ENCODE peak calls at places on chromosomes 3 and 15, in six cellular contexts. G is CD4-positive, CD25-positive, alpha-beta regulatory T cell; C is DND-41; D is A549; Q is right cardiac atrium; U is psoas muscle. I is an unnamed sample.

GRCh38 chr3:61796088-61796680 is 234.8 kb downstream of the PTPRG start:
- ATAC-seq in G (no peak), C (no peak), U (peak), D (no peak), Q (no peak), I (no peak)

GRCh38 chr3:72102057-72102711 is 317.2 kb upstream of the PROK2 start:
- ATAC-seq in G (peak), Q (peak), C (no peak), D (no peak), U (peak), I (peak)

GRCh38 chr15:44657378-44657777 is 6.1 kb downstream of the SPG11 start:
- ATAC-seq in U (peak), Q (no peak), C (no peak), G (no peak), D (no peak), I (no peak)

GRCh38 chr15:72020799-72021198 is 97.2 kb downstream of the MYO9A start:
- ATAC-seq in C (no peak), Q (no peak), G (no peak), D (no peak), U (peak), I (no peak)

GRCh38 chr3:28171962-28172361 is 69.5 kb upstream of the CMC1 start:
- ATAC-seq in G (peak), Q (no peak), D (no peak), C (peak), U (no peak), I (no peak)

GRCh38 chr15:51425517-51426033 is 84.1 kb downstream of the GLDN start:
- ATAC-seq in G (no peak), U (no peak), C (no peak), Q (no peak), D (no peak), I (no peak)

GRCh38 chr3:16323737-16324136 is 58.7 kb downstream of the OXNAD1 start:
- ATAC-seq in Q (no peak), C (no peak), D (no peak), G (no peak), U (no peak), I (no peak)

GRCh38 chr15:74234598-74234875 is 1.6 kb upstream of the CCDC33 start:
- ATAC-seq in D (no peak), U (no peak), G (no peak), C (no peak), Q (no peak), I (no peak)

GRCh38 chr3:72436863-72437592 is 411.2 kb downstream of the SHQ1 start:
- ATAC-seq in Q (no peak), U (no peak), C (no peak), G (peak), D (no peak), I (no peak)

GRCh38 chr3:106309274-106309673 is 440.5 kb upstream of the CBLB start:
- ATAC-seq in Q (no peak), U (no peak), D (no peak), G (no peak), C (no peak), I (no peak)

GRCh38 chr3:32423534-32423933 is 31.9 kb downstream of the CMTM7 start:
- ATAC-seq in G (peak), D (no peak), Q (no peak), U (no peak), C (peak), I (no peak)

GRCh38 chr3:49279376-49279775 is 2.3 kb upstream of the C3orf62 start:
- ATAC-seq in U (no peak), C (no peak), G (no peak), Q (no peak), D (no peak), I (no peak)

GRCh38 chr3:82520846-82521245 is 759.4 kb upstream of the GBE1 start:
- ATAC-seq in Q (no peak), G (no peak), C (no peak), U (no peak), D (no peak), I (no peak)

GRCh38 chr3:8553405-8553804 is 51.8 kb downstream of the LMCD1 start:
- ATAC-seq in D (no peak), Q (no peak), G (no peak), U (peak), C (no peak), I (no peak)
- H3K27ac ChIP-seq in D (no peak), Q (no peak), G (no peak), U (peak), C (no peak), I (no peak)

DNA sequence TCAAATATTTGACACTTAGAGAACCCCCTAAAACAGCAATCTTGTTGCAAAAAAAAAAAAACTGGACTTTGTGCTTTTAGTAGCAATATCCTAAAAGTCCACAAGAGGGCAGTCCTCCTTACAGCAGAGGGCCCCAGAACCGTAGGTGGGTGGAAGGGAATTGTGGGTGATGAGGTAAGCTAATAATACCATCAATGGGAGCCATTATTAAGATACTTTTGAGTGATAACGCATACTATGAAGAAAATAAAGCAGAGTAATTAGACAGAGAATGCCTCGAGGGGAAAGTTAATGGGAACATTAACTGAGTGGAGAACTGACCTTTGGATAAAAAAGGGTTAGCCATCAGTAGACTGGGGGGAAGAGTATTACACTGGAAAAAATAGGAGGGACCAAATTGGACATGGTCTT is 229.9 kb downstream of the THRB start:
- ATAC-seq in C (peak), D (peak), G (no peak), Q (peak), U (peak), I (no peak)
- H3K27ac ChIP-seq in C (no peak), D (no peak), G (no peak), Q (no peak), U (no peak), I (no peak)

GRCh38 chr3:177929310-177929709 is 606.9 kb upstream of the KCNMB2 start:
- ATAC-seq in G (no peak), C (no peak), U (no peak), Q (no peak), D (no peak), I (no peak)

GRCh38 chr3:177932750-177933660 is 603.2 kb upstream of the KCNMB2 start:
- ATAC-seq in C (no peak), G (no peak), U (no peak), Q (peak), D (no peak), I (no peak)

GRCh38 chr3:177930771-177931170 is 605.5 kb upstream of the KCNMB2 start:
- ATAC-seq in Q (no peak), G (no peak), D (no peak), C (no peak), U (no peak), I (no peak)

GRCh38 chr3:177932346-177932745 is 603.9 kb upstream of the KCNMB2 start:
- ATAC-seq in C (no peak), U (no peak), Q (no peak), G (no peak), D (no peak), I (no peak)

GRCh38 chr3:177931346-177931745 is 604.9 kb upstream of the KCNMB2 start:
- ATAC-seq in U (no peak), G (no peak), C (no peak), Q (no peak), D (no peak), I (no peak)
- H3K27ac ChIP-seq in U (no peak), G (no peak), C (no peak), Q (no peak), D (peak), I (no peak)

GRCh38 chr3:195197764-195198423 is 73.1 kb downstream of the XXYLT1 start:
- ATAC-seq in C (no peak), G (no peak), U (no peak), D (peak), Q (no peak), I (no peak)

GRCh38 chr3:195194559-195195161 is 76.3 kb downstream of the XXYLT1 start:
- ATAC-seq in U (no peak), Q (no peak), D (no peak), G (no peak), C (peak), I (no peak)

GRCh38 chr3:195195321-195196209 is 75.4 kb downstream of the XXYLT1 start:
- ATAC-seq in G (no peak), C (no peak), Q (peak), D (peak), U (no peak), I (no peak)

GRCh38 chr3:195198424-195199346 is 72.3 kb downstream of the XXYLT1 start:
- ATAC-seq in U (no peak), Q (no peak), C (no peak), D (no peak), G (no peak), I (no peak)

DNA sequence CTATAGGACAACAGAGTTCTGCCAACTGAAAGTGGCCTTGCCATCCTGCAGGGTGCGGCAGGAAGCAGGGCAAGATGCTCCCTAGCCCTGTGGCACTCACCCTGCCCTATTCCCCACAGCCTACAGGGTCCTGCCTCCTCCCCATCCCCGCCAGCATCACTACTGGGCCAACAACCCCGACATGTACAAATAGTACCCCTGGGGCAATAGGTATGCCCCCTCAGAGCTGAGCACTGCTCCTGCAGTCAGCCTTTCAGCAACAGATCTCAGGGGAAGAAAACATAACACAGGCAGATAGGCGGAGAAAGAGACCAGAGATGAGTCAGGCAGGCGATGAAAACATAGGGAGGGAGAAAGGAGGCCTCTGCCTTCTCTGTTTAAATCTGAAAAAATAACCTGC is 74.7 kb downstream of the XXYLT1 start:
- ATAC-seq in Q (peak), C (no peak), G (no peak), U (no peak), D (peak), I (peak)
- H3K27ac ChIP-seq in Q (no peak), C (no peak), G (no peak), U (no peak), D (peak), I (peak)

I was measured in gastroesophageal sphincter.